ENCODE peak calls at places on chromosomes 5 and 9, in six cellular contexts. O is hypothalamus; D is MV-4-11; I is HCT116; U is CD4-positive, alpha-beta memory T cell; Q is AG09309. F is an unnamed sample.

GRCh38 chr9:123863164-123863855 is 66.6 kb downstream of the DENND1A start:
- DNase-seq in O (no peak), D (peak), I (no peak), U (no peak), Q (peak), F (no peak)

GRCh38 chr9:38229830-38230155 is 160.8 kb upstream of the SHB start:
- DNase-seq in O (no peak), D (no peak), I (no peak), U (no peak), Q (no peak), F (no peak)

GRCh38 chr9:95031711-95032461 is 285.6 kb downstream of the FANCC start:
- DNase-seq in O (no peak), D (no peak), I (no peak), U (no peak), Q (no peak), F (peak)

GRCh38 chr5:158431369-158432029 is 572.6 kb upstream of the CLINT1 start:
- DNase-seq in O (no peak), D (peak), I (no peak), U (no peak), Q (no peak), F (no peak)

GRCh38 chr5:34038430-34038829 is 4.6 kb downstream of the C1QTNF3 start:
- DNase-seq in O (no peak), D (no peak), I (no peak), U (no peak), Q (no peak), F (no peak)

GRCh38 chr9:131523451-131524435 is 7.3 kb downstream of the UCK1 start:
- DNase-seq in O (no peak), D (no peak), I (no peak), U (no peak), Q (no peak), F (no peak)

GRCh38 chr5:81638471-81638870 is 112.4 kb downstream of the SSBP2 start:
- DNase-seq in O (no peak), D (no peak), I (no peak), U (no peak), Q (no peak), F (no peak)

GRCh38 chr9:4214506-4214905 is 85.4 kb downstream of the GLIS3 start:
- DNase-seq in O (no peak), D (no peak), I (no peak), U (no peak), Q (no peak), F (no peak)

GRCh38 chr5:78907255-78907886 is 77.7 kb downstream of the ARSB start:
- DNase-seq in O (no peak), D (peak), I (no peak), U (no peak), Q (peak), F (peak)

GRCh38 chr5:11955386-11955785 is 51.1 kb upstream of the CTNND2 start:
- DNase-seq in O (no peak), D (no peak), I (no peak), U (no peak), Q (no peak), F (no peak)

GRCh38 chr9:89522979-89523305 is 25.0 kb upstream of the SEMA4D start:
- DNase-seq in O (no peak), D (no peak), I (no peak), U (no peak), Q (no peak), F (no peak)

GRCh38 chr5:4015709-4016108 is 420.1 kb downstream of the IRX1 start:
- DNase-seq in O (no peak), D (no peak), I (no peak), U (no peak), Q (no peak), F (no peak)

F was measured in KBM-7.